ENCODE peak calls at places on chromosomes 4 and X, in ten cellular contexts. One of them, this sample, is unnamed.

GRCh38 chr4:2281575-2282343 is 19.9 kb upstream of the MXD4 start:
- DNase-seq in AML-193: peak; percentile 4
- DNase-seq in substantia nigra: no peak
- DNase-seq in smooth muscle cell of the brain vasculature: no peak
- DNase-seq in GM13976: peak; percentile 59
- DNase-seq in NCI-H748 treated with DMSO at 0.1 percent for 48 hours: no peak
- DNase-seq in esophagus muscularis mucosa: no peak
- DNase-seq in WERI-Rb-1: peak; percentile 38
- DNase-seq in CD8-positive, alpha-beta memory T cell: peak; percentile 95
- DNase-seq in NCI-H460: no peak
- DNase-seq in this sample: no peak

GRCh38 chrX:82163701-82164100 is 961.8 kb downstream of the SH3BGRL start:
- DNase-seq in substantia nigra: no peak
- DNase-seq in WERI-Rb-1: no peak
- DNase-seq in CD8-positive, alpha-beta memory T cell: no peak
- DNase-seq in esophagus muscularis mucosa: no peak
- DNase-seq in AML-193: no peak
- DNase-seq in smooth muscle cell of the brain vasculature: no peak
- DNase-seq in NCI-H460: no peak
- DNase-seq in NCI-H748 treated with DMSO at 0.1 percent for 48 hours: no peak
- DNase-seq in GM13976: no peak
- DNase-seq in this sample: no peak

GRCh38 chr4:74531952-74532794 is 87.2 kb downstream of the AREG start:
- DNase-seq in substantia nigra: no peak
- DNase-seq in NCI-H460: peak; percentile 90
- DNase-seq in NCI-H748 treated with DMSO at 0.1 percent for 48 hours: peak; percentile 1
- DNase-seq in CD8-positive, alpha-beta memory T cell: no peak
- DNase-seq in GM13976: peak; percentile 5
- DNase-seq in esophagus muscularis mucosa: no peak
- DNase-seq in WERI-Rb-1: peak; percentile 26
- DNase-seq in AML-193: peak; percentile 76
- DNase-seq in smooth muscle cell of the brain vasculature: peak; percentile 66
- DNase-seq in this sample: peak; percentile 81

GRCh38 chr4:184706453-184706852 is 27.4 kb downstream of the CENPU start:
- DNase-seq in CD8-positive, alpha-beta memory T cell: no peak
- DNase-seq in esophagus muscularis mucosa: no peak
- DNase-seq in WERI-Rb-1: no peak
- DNase-seq in substantia nigra: no peak
- DNase-seq in NCI-H460: no peak
- DNase-seq in AML-193: no peak
- DNase-seq in smooth muscle cell of the brain vasculature: no peak
- DNase-seq in GM13976: no peak
- DNase-seq in NCI-H748 treated with DMSO at 0.1 percent for 48 hours: no peak
- DNase-seq in this sample: no peak

GRCh38 chr4:25229804-25230203 is 4.0 kb upstream of the PI4K2B start:
- DNase-seq in smooth muscle cell of the brain vasculature: no peak
- DNase-seq in WERI-Rb-1: no peak
- DNase-seq in NCI-H748 treated with DMSO at 0.1 percent for 48 hours: no peak
- DNase-seq in CD8-positive, alpha-beta memory T cell: no peak
- DNase-seq in GM13976: no peak
- DNase-seq in esophagus muscularis mucosa: no peak
- DNase-seq in substantia nigra: no peak
- DNase-seq in AML-193: no peak
- DNase-seq in NCI-H460: no peak
- DNase-seq in this sample: no peak

GRCh38 chrX:132877954-132878536 is 80.4 kb downstream of the HS6ST2 start:
- DNase-seq in AML-193: no peak
- DNase-seq in WERI-Rb-1: no peak
- DNase-seq in GM13976: no peak
- DNase-seq in substantia nigra: no peak
- DNase-seq in smooth muscle cell of the brain vasculature: no peak
- DNase-seq in esophagus muscularis mucosa: no peak
- DNase-seq in NCI-H748 treated with DMSO at 0.1 percent for 48 hours: no peak
- DNase-seq in NCI-H460: no peak
- DNase-seq in CD8-positive, alpha-beta memory T cell: no peak
- DNase-seq in this sample: no peak

GRCh38 chr4:7281316-7282093 is 89.2 kb downstream of the SORCS2 start:
- DNase-seq in NCI-H460: no peak
- DNase-seq in CD8-positive, alpha-beta memory T cell: no peak
- DNase-seq in NCI-H748 treated with DMSO at 0.1 percent for 48 hours: no peak
- DNase-seq in substantia nigra: no peak
- DNase-seq in smooth muscle cell of the brain vasculature: no peak
- DNase-seq in GM13976: no peak
- DNase-seq in WERI-Rb-1: peak; percentile 77
- DNase-seq in AML-193: no peak
- DNase-seq in esophagus muscularis mucosa: no peak
- DNase-seq in this sample: no peak

GRCh38 chr4:157220026-157220881 is at the start of gene GRIA2:
- DNase-seq in NCI-H460: no peak
- DNase-seq in GM13976: peak; percentile 42
- DNase-seq in esophagus muscularis mucosa: no peak
- DNase-seq in substantia nigra: peak; percentile 77
- DNase-seq in WERI-Rb-1: peak; percentile 80
- DNase-seq in NCI-H748 treated with DMSO at 0.1 percent for 48 hours: peak; percentile 70
- DNase-seq in CD8-positive, alpha-beta memory T cell: no peak
- DNase-seq in smooth muscle cell of the brain vasculature: peak; percentile 17
- DNase-seq in AML-193: no peak
- DNase-seq in this sample: no peak

GRCh38 chr4:140028676-140029407 is 125.1 kb downstream of the MAML3 start:
- DNase-seq in NCI-H460: no peak
- DNase-seq in esophagus muscularis mucosa: no peak
- DNase-seq in AML-193: no peak
- DNase-seq in CD8-positive, alpha-beta memory T cell: no peak
- DNase-seq in WERI-Rb-1: no peak
- DNase-seq in smooth muscle cell of the brain vasculature: no peak
- DNase-seq in GM13976: no peak
- DNase-seq in substantia nigra: no peak
- DNase-seq in NCI-H748 treated with DMSO at 0.1 percent for 48 hours: no peak
- DNase-seq in this sample: no peak

GRCh38 chrX:116185163-116185562 is 14.6 kb downstream of the AGTR2 start:
- DNase-seq in smooth muscle cell of the brain vasculature: no peak
- DNase-seq in substantia nigra: no peak
- DNase-seq in WERI-Rb-1: no peak
- DNase-seq in AML-193: no peak
- DNase-seq in CD8-positive, alpha-beta memory T cell: no peak
- DNase-seq in GM13976: no peak
- DNase-seq in NCI-H460: no peak
- DNase-seq in esophagus muscularis mucosa: no peak
- DNase-seq in NCI-H748 treated with DMSO at 0.1 percent for 48 hours: no peak
- DNase-seq in this sample: no peak

GRCh38 chrX:136867096-136867491 is 13.4 kb downstream of the RBMX start:
- DNase-seq in substantia nigra: no peak
- DNase-seq in GM13976: no peak
- DNase-seq in smooth muscle cell of the brain vasculature: no peak
- DNase-seq in CD8-positive, alpha-beta memory T cell: no peak
- DNase-seq in esophagus muscularis mucosa: no peak
- DNase-seq in WERI-Rb-1: no peak
- DNase-seq in AML-193: no peak
- DNase-seq in NCI-H748 treated with DMSO at 0.1 percent for 48 hours: no peak
- DNase-seq in NCI-H460: no peak
- DNase-seq in this sample: no peak

GRCh38 chr4:83320548-83320947 is 14.1 kb downstream of the HPSE start:
- DNase-seq in NCI-H748 treated with DMSO at 0.1 percent for 48 hours: no peak
- DNase-seq in WERI-Rb-1: no peak
- DNase-seq in NCI-H460: no peak
- DNase-seq in AML-193: peak; percentile 93
- DNase-seq in esophagus muscularis mucosa: peak; percentile 92
- DNase-seq in smooth muscle cell of the brain vasculature: no peak
- DNase-seq in GM13976: no peak
- DNase-seq in CD8-positive, alpha-beta memory T cell: no peak
- DNase-seq in substantia nigra: peak; percentile 57
- DNase-seq in this sample: peak; percentile 27

GRCh38 chr4:113957961-113958360 is 21.5 kb downstream of the ARSJ start:
- DNase-seq in esophagus muscularis mucosa: no peak
- DNase-seq in NCI-H460: no peak
- DNase-seq in NCI-H748 treated with DMSO at 0.1 percent for 48 hours: no peak
- DNase-seq in AML-193: no peak
- DNase-seq in CD8-positive, alpha-beta memory T cell: no peak
- DNase-seq in WERI-Rb-1: no peak
- DNase-seq in GM13976: no peak
- DNase-seq in smooth muscle cell of the brain vasculature: no peak
- DNase-seq in substantia nigra: no peak
- DNase-seq in this sample: no peak

GRCh38 chr4:73729534-73730165 is 10.7 kb upstream of the CXCL8 start:
- DNase-seq in substantia nigra: peak; percentile 29
- DNase-seq in esophagus muscularis mucosa: no peak
- DNase-seq in CD8-positive, alpha-beta memory T cell: no peak
- DNase-seq in NCI-H460: peak; percentile 83
- DNase-seq in GM13976: peak; percentile 21
- DNase-seq in AML-193: peak; percentile 86
- DNase-seq in smooth muscle cell of the brain vasculature: no peak
- DNase-seq in WERI-Rb-1: peak; percentile 66
- DNase-seq in NCI-H748 treated with DMSO at 0.1 percent for 48 hours: peak; percentile 31
- DNase-seq in this sample: no peak

GRCh38 chrX:133722756-133723155 is 262.6 kb downstream of the GPC3 start:
- DNase-seq in CD8-positive, alpha-beta memory T cell: no peak
- DNase-seq in smooth muscle cell of the brain vasculature: no peak
- DNase-seq in NCI-H748 treated with DMSO at 0.1 percent for 48 hours: no peak
- DNase-seq in WERI-Rb-1: no peak
- DNase-seq in NCI-H460: no peak
- DNase-seq in GM13976: no peak
- DNase-seq in substantia nigra: no peak
- DNase-seq in esophagus muscularis mucosa: no peak
- DNase-seq in AML-193: no peak
- DNase-seq in this sample: no peak

GRCh38 chr4:8860892-8861575 is 10.6 kb downstream of the HMX1 start:
- DNase-seq in smooth muscle cell of the brain vasculature: no peak
- DNase-seq in substantia nigra: no peak
- DNase-seq in WERI-Rb-1: no peak
- DNase-seq in NCI-H748 treated with DMSO at 0.1 percent for 48 hours: no peak
- DNase-seq in NCI-H460: no peak
- DNase-seq in GM13976: no peak
- DNase-seq in AML-193: no peak
- DNase-seq in CD8-positive, alpha-beta memory T cell: no peak
- DNase-seq in esophagus muscularis mucosa: no peak
- DNase-seq in this sample: no peak

GRCh38 chr4:148293571-148293970 is 148.6 kb downstream of the NR3C2 start:
- DNase-seq in substantia nigra: no peak
- DNase-seq in smooth muscle cell of the brain vasculature: no peak
- DNase-seq in CD8-positive, alpha-beta memory T cell: no peak
- DNase-seq in esophagus muscularis mucosa: no peak
- DNase-seq in NCI-H460: no peak
- DNase-seq in GM13976: no peak
- DNase-seq in WERI-Rb-1: no peak
- DNase-seq in AML-193: no peak
- DNase-seq in NCI-H748 treated with DMSO at 0.1 percent for 48 hours: no peak
- DNase-seq in this sample: no peak

GRCh38 chrX:84907324-84907946 is 96.2 kb upstream of the APOOL start:
- DNase-seq in WERI-Rb-1: no peak
- DNase-seq in substantia nigra: no peak
- DNase-seq in NCI-H460: peak; percentile 0
- DNase-seq in esophagus muscularis mucosa: no peak
- DNase-seq in NCI-H748 treated with DMSO at 0.1 percent for 48 hours: no peak
- DNase-seq in smooth muscle cell of the brain vasculature: no peak
- DNase-seq in CD8-positive, alpha-beta memory T cell: no peak
- DNase-seq in GM13976: no peak
- DNase-seq in AML-193: no peak
- DNase-seq in this sample: no peak

GRCh38 chr4:123990310-123990709 is 593.7 kb downstream of the SPRY1 start:
- DNase-seq in esophagus muscularis mucosa: no peak
- DNase-seq in CD8-positive, alpha-beta memory T cell: no peak
- DNase-seq in NCI-H460: no peak
- DNase-seq in AML-193: no peak
- DNase-seq in GM13976: no peak
- DNase-seq in WERI-Rb-1: peak; percentile 17
- DNase-seq in substantia nigra: no peak
- DNase-seq in NCI-H748 treated with DMSO at 0.1 percent for 48 hours: no peak
- DNase-seq in smooth muscle cell of the brain vasculature: no peak
- DNase-seq in this sample: no peak

GRCh38 chrX:31318866-31319265 is 247.0 kb upstream of the FTHL17 start:
- DNase-seq in CD8-positive, alpha-beta memory T cell: no peak
- DNase-seq in substantia nigra: no peak
- DNase-seq in esophagus muscularis mucosa: no peak
- DNase-seq in GM13976: no peak
- DNase-seq in WERI-Rb-1: no peak
- DNase-seq in smooth muscle cell of the brain vasculature: no peak
- DNase-seq in AML-193: no peak
- DNase-seq in NCI-H748 treated with DMSO at 0.1 percent for 48 hours: no peak
- DNase-seq in NCI-H460: no peak
- DNase-seq in this sample: no peak

GRCh38 chrX:1673337-1673736 is 58.5 kb downstream of the ASMT start:
- DNase-seq in CD8-positive, alpha-beta memory T cell: no peak
- DNase-seq in NCI-H460: peak; percentile 58
- DNase-seq in AML-193: peak; percentile 28
- DNase-seq in GM13976: peak; percentile 49
- DNase-seq in smooth muscle cell of the brain vasculature: no peak
- DNase-seq in substantia nigra: no peak
- DNase-seq in NCI-H748 treated with DMSO at 0.1 percent for 48 hours: no peak
- DNase-seq in WERI-Rb-1: peak; percentile 28
- DNase-seq in esophagus muscularis mucosa: no peak
- DNase-seq in this sample: no peak

GRCh38 chr4:152850377-152850776 is 70.6 kb downstream of the ARFIP1 start:
- DNase-seq in GM13976: peak; percentile 24
- DNase-seq in smooth muscle cell of the brain vasculature: no peak
- DNase-seq in CD8-positive, alpha-beta memory T cell: peak; percentile 53
- DNase-seq in AML-193: peak; percentile 86
- DNase-seq in WERI-Rb-1: no peak
- DNase-seq in substantia nigra: no peak
- DNase-seq in NCI-H460: no peak
- DNase-seq in NCI-H748 treated with DMSO at 0.1 percent for 48 hours: no peak
- DNase-seq in esophagus muscularis mucosa: no peak
- DNase-seq in this sample: no peak

GRCh38 chrX:56736219-56736618 is 7.2 kb downstream of the NBDY start:
- DNase-seq in WERI-Rb-1: no peak
- DNase-seq in smooth muscle cell of the brain vasculature: no peak
- DNase-seq in GM13976: no peak
- DNase-seq in esophagus muscularis mucosa: no peak
- DNase-seq in NCI-H748 treated with DMSO at 0.1 percent for 48 hours: no peak
- DNase-seq in AML-193: no peak
- DNase-seq in NCI-H460: no peak
- DNase-seq in substantia nigra: no peak
- DNase-seq in CD8-positive, alpha-beta memory T cell: no peak
- DNase-seq in this sample: no peak

GRCh38 chr4:113584407-113585150 is 177.0 kb downstream of the CAMK2D start:
- DNase-seq in GM13976: no peak
- DNase-seq in CD8-positive, alpha-beta memory T cell: no peak
- DNase-seq in NCI-H748 treated with DMSO at 0.1 percent for 48 hours: no peak
- DNase-seq in AML-193: no peak
- DNase-seq in smooth muscle cell of the brain vasculature: peak; percentile 85
- DNase-seq in esophagus muscularis mucosa: no peak
- DNase-seq in substantia nigra: no peak
- DNase-seq in NCI-H460: peak; percentile 26
- DNase-seq in WERI-Rb-1: peak; percentile 42
- DNase-seq in this sample: no peak

GRCh38 chr4:141899541-141899940 is 263.2 kb downstream of the IL15 start:
- DNase-seq in smooth muscle cell of the brain vasculature: no peak
- DNase-seq in AML-193: no peak
- DNase-seq in WERI-Rb-1: no peak
- DNase-seq in substantia nigra: no peak
- DNase-seq in NCI-H748 treated with DMSO at 0.1 percent for 48 hours: no peak
- DNase-seq in GM13976: no peak
- DNase-seq in CD8-positive, alpha-beta memory T cell: no peak
- DNase-seq in esophagus muscularis mucosa: no peak
- DNase-seq in NCI-H460: no peak
- DNase-seq in this sample: no peak

GRCh38 chrX:150465856-150466775 is 102.3 kb upstream of the MTM1 start:
- DNase-seq in smooth muscle cell of the brain vasculature: no peak
- DNase-seq in NCI-H748 treated with DMSO at 0.1 percent for 48 hours: no peak
- DNase-seq in WERI-Rb-1: peak; percentile 2
- DNase-seq in NCI-H460: no peak
- DNase-seq in substantia nigra: no peak
- DNase-seq in GM13976: no peak
- DNase-seq in CD8-positive, alpha-beta memory T cell: no peak
- DNase-seq in AML-193: no peak
- DNase-seq in esophagus muscularis mucosa: no peak
- DNase-seq in this sample: no peak

GRCh38 chrX:54786972-54787371 is 11.1 kb downstream of the ITIH6 start:
- DNase-seq in esophagus muscularis mucosa: no peak
- DNase-seq in NCI-H460: no peak
- DNase-seq in WERI-Rb-1: peak; percentile 25
- DNase-seq in GM13976: no peak
- DNase-seq in NCI-H748 treated with DMSO at 0.1 percent for 48 hours: peak; percentile 15
- DNase-seq in smooth muscle cell of the brain vasculature: no peak
- DNase-seq in AML-193: no peak
- DNase-seq in CD8-positive, alpha-beta memory T cell: peak; percentile 53
- DNase-seq in substantia nigra: no peak
- DNase-seq in this sample: no peak

GRCh38 chr4:77465271-77465670 is 140.3 kb upstream of the CXCL13 start:
- DNase-seq in NCI-H460: no peak
- DNase-seq in WERI-Rb-1: peak; percentile 13
- DNase-seq in esophagus muscularis mucosa: no peak
- DNase-seq in smooth muscle cell of the brain vasculature: no peak
- DNase-seq in NCI-H748 treated with DMSO at 0.1 percent for 48 hours: no peak
- DNase-seq in substantia nigra: no peak
- DNase-seq in CD8-positive, alpha-beta memory T cell: no peak
- DNase-seq in GM13976: peak; percentile 27
- DNase-seq in AML-193: no peak
- DNase-seq in this sample: no peak